ENCODE peak calls at places on chromosomes 5 and 9, in six cellular contexts. Z is AG04450, J is lung, S is fibroblast of pulmonary artery, O is AG09319, I is Caco-2. D is an unnamed sample.

GRCh38 chr5:17302590-17302989 is 85.2 kb downstream of the BASP1 start:
- DNase-seq in O (no peak), S (peak; percentile 71), J (no peak), Z (no peak), I (no peak), D (no peak)

GRCh38 chr9:136403538-136403914 is 3.6 kb upstream of the SNAPC4 start:
- DNase-seq in J (no peak), I (no peak), Z (no peak), O (no peak), S (no peak), D (no peak)

GRCh38 chr5:153352685-153353219 is 137.7 kb upstream of the GRIA1 start:
- DNase-seq in J (no peak), S (no peak), Z (no peak), O (no peak), I (no peak), D (peak; percentile 12)

GRCh38 chr5:134545070-134545868 is 19.8 kb downstream of the JADE2 start:
- DNase-seq in I (no peak), S (peak; percentile 74), O (no peak), Z (no peak), J (no peak), D (no peak)

GRCh38 chr9:92483896-92484545 is 1.7 kb upstream of the ASPN start:
- DNase-seq in J (no peak), S (peak; percentile 50), Z (no peak), I (no peak), O (no peak), D (no peak)

GRCh38 chr9:35908484-35909125 is 685 bp upstream of the SPAAR start:
- DNase-seq in J (peak; percentile 29), S (no peak), Z (no peak), I (no peak), O (no peak), D (no peak)

GRCh38 chr5:169978744-169979143 is 1.6 kb downstream of the INSYN2B start:
- DNase-seq in I (no peak), Z (no peak), J (no peak), S (no peak), O (no peak), D (no peak)

GRCh38 chr5:58582411-58583393 is at the start of gene RAB3C:
- DNase-seq in S (peak; percentile 94), Z (peak; percentile 72), I (peak; percentile 94), J (peak; percentile 92), O (peak; percentile 66), D (peak; percentile 90)

GRCh38 chr9:112268421-112268820 is 65.0 kb downstream of the PTBP3 start:
- DNase-seq in I (no peak), S (no peak), J (no peak), Z (no peak), O (no peak), D (no peak)

GRCh38 chr5:9063615-9064245 is 482.1 kb downstream of the SEMA5A start:
- DNase-seq in J (no peak), S (no peak), I (no peak), O (no peak), Z (no peak), D (no peak)

GRCh38 chr5:127280494-127281220 is 9.9 kb upstream of the MEGF10 start:
- DNase-seq in Z (no peak), S (no peak), O (no peak), J (no peak), I (no peak), D (no peak)

GRCh38 chr5:126965487-126965886 is 64.9 kb downstream of the MARCHF3 start:
- DNase-seq in I (no peak), J (no peak), Z (no peak), O (no peak), S (no peak), D (no peak)

GRCh38 chr5:114782869-114783268 is 386.8 kb downstream of the TRIM36 start:
- DNase-seq in O (no peak), S (no peak), Z (no peak), I (no peak), J (no peak), D (no peak)

GRCh38 chr5:33696413-33696812 is 195.4 kb downstream of the ADAMTS12 start:
- DNase-seq in O (no peak), S (no peak), I (no peak), Z (no peak), J (no peak), D (no peak)

GRCh38 chr5:134445841-134446818 is 34.4 kb upstream of the CDKN2AIPNL start:
- DNase-seq in S (no peak), Z (no peak), O (no peak), I (no peak), J (no peak), D (no peak)

GRCh38 chr9:133050142-133050541 is 11.6 kb upstream of the CEL start:
- DNase-seq in O (no peak), Z (no peak), I (no peak), S (no peak), J (no peak), D (no peak)

GRCh38 chr5:170486366-170486765 is 17.5 kb upstream of the KCNIP1 start:
- DNase-seq in I (no peak), S (no peak), O (no peak), Z (no peak), J (no peak), D (no peak)

GRCh38 chr9:131886839-131887238 is 147.0 kb upstream of the RAPGEF1 start:
- DNase-seq in O (peak; percentile 4), I (no peak), Z (peak; percentile 32), S (peak; percentile 16), J (no peak), D (no peak)

GRCh38 chr9:129487658-129488483 is 133.0 kb downstream of the C9orf50 start:
- DNase-seq in S (peak; percentile 71), O (no peak), J (peak; percentile 51), I (no peak), Z (no peak), D (no peak)

GRCh38 chr5:23977996-23978395 is 470.6 kb downstream of the PRDM9 start:
- DNase-seq in Z (no peak), S (no peak), J (no peak), I (no peak), O (no peak), D (peak; percentile 35)

GRCh38 chr5:72503888-72504491 is 3.2 kb downstream of the ZNF366 start:
- DNase-seq in Z (no peak), J (no peak), S (peak; percentile 50), I (no peak), O (no peak), D (no peak)

GRCh38 chr5:168415971-168416370 is 70.3 kb upstream of the RARS1 start:
- DNase-seq in O (no peak), Z (no peak), S (no peak), I (no peak), J (no peak), D (no peak)

GRCh38 chr5:66009277-66009676 is 82.9 kb downstream of the ERBIN start:
- DNase-seq in I (no peak), J (no peak), Z (no peak), S (no peak), O (no peak), D (no peak)

GRCh38 chr5:98415663-98416062 is 357.8 kb upstream of the RGMB start:
- DNase-seq in Z (no peak), S (no peak), I (no peak), O (no peak), J (no peak), D (no peak)

GRCh38 chr5:123120197-123120596 is 31.2 kb downstream of the PRDM6 start:
- DNase-seq in Z (no peak), J (no peak), S (no peak), O (no peak), I (peak; percentile 56), D (no peak)

GRCh38 chr9:129826759-129827158 is 2.8 kb upstream of the TOR1A start:
- DNase-seq in S (no peak), I (no peak), J (no peak), O (no peak), Z (no peak), D (no peak)

GRCh38 chr5:179766021-179766725 is 27.6 kb upstream of the LTC4S start:
- DNase-seq in O (no peak), I (no peak), J (no peak), S (peak; percentile 44), Z (no peak), D (no peak)

GRCh38 chr5:151156732-151157402 is 712 bp downstream of the ANXA6 start:
- DNase-seq in S (no peak), O (no peak), I (no peak), J (no peak), Z (no peak), D (no peak)
- TF ChIP-seq CTCF in S (peak; percentile 12), O (no peak), I (no peak), J (no peak), Z (peak; percentile 21), D (no peak)

GRCh38 chr5:92237896-92238295 is 854.8 kb upstream of the ARRDC3 start:
- DNase-seq in O (no peak), I (no peak), J (no peak), S (no peak), Z (no peak), D (no peak)

DNA sequence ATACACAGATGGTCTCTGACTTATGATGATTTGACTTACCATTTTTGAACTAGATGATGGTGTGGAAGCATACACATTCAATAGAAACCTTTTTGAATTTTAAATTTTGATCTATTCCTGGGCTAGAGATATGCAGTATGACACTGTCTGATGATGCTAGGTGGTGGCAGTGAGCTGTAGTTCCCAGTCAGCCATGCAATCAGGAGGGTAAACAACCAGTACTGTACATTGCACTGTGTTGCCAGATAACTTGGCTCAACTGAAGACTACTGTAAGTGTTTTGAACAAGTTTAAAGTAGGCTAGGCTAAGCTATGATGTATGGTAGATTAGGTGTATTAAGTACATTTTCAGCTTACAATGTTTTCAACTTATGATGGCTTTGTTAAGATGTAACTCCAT is 859.1 kb upstream of the ARRDC3 start:
- DNase-seq in Z (no peak), J (no peak), O (no peak), S (no peak), I (no peak), D (no peak)
- TF ChIP-seq CTCF in Z (no peak), J (no peak), O (no peak), S (no peak), I (no peak), D (no peak)

GRCh38 chr9:89978185-89978584 is 373.4 kb downstream of the GADD45G start:
- DNase-seq in Z (no peak), J (no peak), I (no peak), O (no peak), S (no peak), D (no peak)
- TF ChIP-seq CTCF in Z (peak; percentile 50), J (no peak), I (peak; percentile 15), O (peak; percentile 33), S (peak; percentile 12), D (no peak)

DNA sequence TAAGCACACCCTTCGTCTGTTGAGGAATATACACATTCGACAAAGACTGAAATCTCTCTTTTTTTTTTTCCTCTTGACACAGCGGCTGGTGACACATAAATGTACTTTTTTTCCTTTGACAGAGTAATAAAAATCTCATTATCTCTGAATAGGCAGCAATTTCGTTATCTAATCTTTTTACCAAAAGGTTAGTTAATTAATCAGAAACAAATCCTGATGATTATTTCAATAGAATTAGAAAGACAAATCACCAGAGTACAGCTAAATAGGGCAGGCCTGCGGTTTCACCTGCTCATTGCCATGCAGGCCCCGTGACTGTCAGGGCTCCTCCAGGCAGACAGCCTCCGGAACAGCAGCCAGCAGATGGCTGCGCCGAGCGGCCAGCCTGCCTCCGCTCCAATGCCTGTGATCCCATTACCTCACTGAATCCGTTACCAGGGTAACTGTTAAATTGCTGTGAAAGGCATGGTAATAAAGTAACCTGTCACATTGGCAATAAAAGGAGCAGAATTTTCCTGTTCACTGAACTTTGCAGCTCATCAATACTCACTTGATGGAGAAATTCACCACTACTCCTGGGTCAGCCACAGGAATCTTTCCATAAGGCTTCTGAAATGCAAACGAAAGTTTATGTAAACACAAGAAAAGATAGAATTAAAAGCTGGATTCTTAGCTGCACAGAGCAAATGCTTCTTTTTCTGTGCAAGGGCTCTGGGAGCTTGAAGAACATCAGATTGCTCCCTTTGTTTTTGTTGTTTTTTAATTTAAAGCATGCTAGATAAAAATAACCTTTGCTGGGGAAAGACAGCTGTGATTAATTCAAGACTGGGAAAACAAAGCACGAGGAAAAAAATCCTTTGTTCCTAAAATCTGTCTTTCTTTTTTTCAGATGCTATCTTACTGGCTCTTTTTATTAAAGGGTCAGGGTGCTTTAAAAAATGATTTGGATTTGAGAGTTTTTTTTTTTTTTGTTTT is 666.4 kb upstream of the ZNF608 start:
- DNase-seq in S (peak; percentile 85), Z (peak; percentile 66), I (peak; percentile 70), J (peak; percentile 40), O (peak; percentile 52), D (peak; percentile 87)
- TF ChIP-seq CTCF in S (peak; percentile 65), Z (peak; percentile 57), I (no peak), J (no peak), O (peak; percentile 63), D (no peak)

D was measured in Calu3.